ENCODE peak calls at places on chromosome 6, in seven cellular contexts. O, U, D, S, H, L and F are unnamed samples.

GRCh38 chr6:167013946-167014345 is 14.7 kb downstream of the CEP43 start:
- DNase-seq in O (no peak), U (no peak), D (no peak), S (no peak), H (no peak), L (no peak), F (no peak)

GRCh38 chr6:39088331-39088730 is 26.7 kb downstream of the SAYSD1 start:
- DNase-seq in O (no peak), U (peak; percentile 47), D (peak; percentile 85), S (no peak), H (no peak), L (no peak), F (peak; percentile 74)

GRCh38 chr6:31775184-31775583 is 1.9 kb downstream of the VWA7 start:
- DNase-seq in O (no peak), U (no peak), D (peak; percentile 45), S (no peak), H (no peak), L (no peak), F (no peak)

GRCh38 chr6:43645613-43645964 is 753 bp downstream of the RSPH9 start:
- DNase-seq in O (no peak), U (no peak), D (no peak), S (no peak), H (no peak), L (no peak), F (no peak)

GRCh38 chr6:108080010-108080780 is 5.7 kb upstream of the OSTM1 start:
- DNase-seq in O (no peak), U (no peak), D (no peak), S (no peak), H (no peak), L (no peak), F (no peak)

GRCh38 chr6:11460001-11460668 is 77.4 kb upstream of the TMEM170B start:
- DNase-seq in O (no peak), U (peak; percentile 66), D (no peak), S (no peak), H (no peak), L (no peak), F (no peak)

GRCh38 chr6:130065616-130066015 is 47.2 kb downstream of the L3MBTL3 start:
- DNase-seq in O (no peak), U (no peak), D (no peak), S (no peak), H (no peak), L (no peak), F (no peak)

GRCh38 chr6:113886512-113886911 is 29.4 kb downstream of the MARCKS start:
- DNase-seq in O (no peak), U (no peak), D (no peak), S (no peak), H (no peak), L (no peak), F (no peak)

GRCh38 chr6:157585274-157586087 is 204.5 kb downstream of the ZDHHC14 start:
- DNase-seq in O (no peak), U (no peak), D (no peak), S (no peak), H (no peak), L (no peak), F (no peak)

GRCh38 chr6:23656257-23656731 is 469.7 kb upstream of the NRSN1 start:
- DNase-seq in O (no peak), U (no peak), D (peak; percentile 36), S (no peak), H (no peak), L (no peak), F (no peak)

GRCh38 chr6:83884523-83884922 is 25.0 kb downstream of the CYB5R4 start:
- DNase-seq in O (no peak), U (peak; percentile 84), D (peak; percentile 44), S (no peak), H (peak; percentile 42), L (no peak), F (no peak)

GRCh38 chr6:7390218-7390878 is 740 bp downstream of the RIOK1 start:
- DNase-seq in O (no peak), U (peak; percentile 77), D (no peak), S (no peak), H (no peak), L (no peak), F (no peak)

GRCh38 chr6:157746897-157747296 is 76.1 kb upstream of the SNX9 start:
- DNase-seq in O (no peak), U (no peak), D (no peak), S (no peak), H (no peak), L (no peak), F (no peak)

GRCh38 chr6:55175078-55175777 is 913 bp downstream of the HCRTR2 start:
- DNase-seq in O (no peak), U (no peak), D (no peak), S (no peak), H (no peak), L (no peak), F (no peak)
- H3K4me3 ChIP-seq in O (no peak overlapping the region), U (no peak overlapping the region), D (peak overlapping the region; percentile 39), S (no peak overlapping the region), H (no peak overlapping the region), L (no peak overlapping the region), F (no peak overlapping the region)

DNA sequence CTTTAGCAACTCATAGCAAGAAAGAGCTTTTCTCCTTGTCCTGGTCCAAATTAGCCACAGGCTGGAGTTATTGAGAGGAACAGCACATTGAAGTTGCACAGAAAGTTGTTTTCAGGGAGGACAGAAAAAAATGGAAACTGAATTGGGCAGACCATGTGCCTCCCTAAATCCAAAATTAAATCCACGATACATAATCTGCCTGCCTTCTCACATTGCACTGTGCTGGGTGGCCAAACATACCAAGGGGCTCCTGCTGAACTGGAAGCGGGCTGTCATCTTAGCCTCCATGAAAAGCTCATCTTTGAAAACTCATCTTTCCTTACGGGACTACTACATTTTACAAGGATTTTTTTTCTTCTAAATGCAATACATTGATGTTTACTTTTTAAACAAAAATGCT is 59.9 kb downstream of the TNFAIP3 start:
- DNase-seq in O (no peak), U (no peak), D (no peak), S (no peak), H (no peak), L (no peak), F (no peak)
- H3K4me1 ChIP-seq in O (no peaks in the 10 kb centered on the region), U (peaks cover 5% of the 10 kb centered on the region), D (no peaks in the 10 kb centered on the region), S (peaks cover 55% of the 10 kb centered on the region), H (peaks cover 28% of the 10 kb centered on the region), L (peaks cover 30% of the 10 kb centered on the region), F (no peaks in the 10 kb centered on the region)

GRCh38 chr6:14274552-14275492 is 157.2 kb downstream of the CD83 start:
- DNase-seq in O (no peak), U (no peak), D (no peak), S (no peak), H (no peak), L (peak; percentile 55), F (no peak)
- H3K27ac ChIP-seq in O (no peak overlapping the region), U (no peak overlapping the region), D (no peak overlapping the region), S (peak overlapping the region; percentile 84), H (no peak overlapping the region), L (no peak overlapping the region), F (no peak overlapping the region)

DNA sequence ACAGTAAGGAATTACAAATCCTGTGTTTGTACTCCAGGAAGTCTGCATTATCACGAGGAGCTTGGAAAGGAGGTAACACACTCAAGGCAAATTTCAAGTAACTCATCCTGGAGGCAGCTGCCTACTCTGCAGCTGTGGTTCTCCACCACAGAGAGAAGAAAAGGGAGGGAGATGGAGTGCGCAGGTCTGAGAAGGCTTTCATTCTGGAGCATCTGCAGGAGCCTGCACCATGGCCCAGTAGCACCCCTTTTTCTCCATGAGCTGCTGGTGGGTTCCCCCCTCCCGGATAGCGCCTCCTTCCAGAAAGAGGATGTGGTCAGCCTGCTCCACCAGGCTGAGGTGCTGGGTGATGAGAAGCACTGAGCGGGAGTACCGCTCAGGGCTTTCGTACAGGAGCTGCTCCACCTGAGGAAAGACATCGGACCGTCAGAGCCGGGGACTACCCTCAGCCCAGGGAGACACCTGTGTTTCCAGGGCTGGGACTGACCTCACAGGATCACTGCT is 1.6 kb upstream of the PSMB8 start:
- DNase-seq in O (no peak), U (peak; percentile 83), D (no peak), S (peak; percentile 87), H (no peak), L (no peak), F (no peak)
- H3K4me3 ChIP-seq in O (no peak overlapping the region), U (peak overlapping the region; percentile 75), D (no peak overlapping the region), S (peak overlapping the region; percentile 92), H (no peak overlapping the region), L (peak overlapping the region; percentile 92), F (no peak overlapping the region)

GRCh38 chr6:90179190-90180169 is 117.2 kb downstream of the BACH2 start:
- DNase-seq in O (no peak), U (peak; percentile 71), D (no peak), S (no peak), H (no peak), L (no peak), F (no peak)
- H3K4me1 ChIP-seq in O (no peaks in the 10 kb centered on the region), U (peaks cover 31% of the 10 kb centered on the region), D (peaks cover 40% of the 10 kb centered on the region), S (peaks cover 78% of the 10 kb centered on the region), H (peaks cover 9% of the 10 kb centered on the region), L (peaks cover 39% of the 10 kb centered on the region), F (peaks cover 9% of the 10 kb centered on the region)

GRCh38 chr6:80548496-80548895 is 442.0 kb downstream of the BCKDHB start:
- DNase-seq in O (no peak), U (no peak), D (no peak), S (no peak), H (no peak), L (no peak), F (no peak)

GRCh38 chr6:80547827-80548226 is 441.4 kb downstream of the BCKDHB start:
- DNase-seq in O (no peak), U (no peak), D (no peak), S (no peak), H (no peak), L (no peak), F (no peak)

GRCh38 chr6:80553071-80553740 is 446.7 kb downstream of the BCKDHB start:
- DNase-seq in O (no peak), U (no peak), D (no peak), S (no peak), H (no peak), L (no peak), F (no peak)

GRCh38 chr6:80550748-80551147 is 444.3 kb downstream of the BCKDHB start:
- DNase-seq in O (no peak), U (no peak), D (no peak), S (no peak), H (no peak), L (no peak), F (no peak)

GRCh38 chr6:80550271-80550670 is 443.8 kb downstream of the BCKDHB start:
- DNase-seq in O (no peak), U (no peak), D (no peak), S (no peak), H (no peak), L (no peak), F (no peak)
- H3K27ac ChIP-seq in O (no peak overlapping the region), U (no peak overlapping the region), D (no peak overlapping the region), S (no peak overlapping the region), H (no peak overlapping the region), L (no peak overlapping the region), F (no peak overlapping the region)

DNA sequence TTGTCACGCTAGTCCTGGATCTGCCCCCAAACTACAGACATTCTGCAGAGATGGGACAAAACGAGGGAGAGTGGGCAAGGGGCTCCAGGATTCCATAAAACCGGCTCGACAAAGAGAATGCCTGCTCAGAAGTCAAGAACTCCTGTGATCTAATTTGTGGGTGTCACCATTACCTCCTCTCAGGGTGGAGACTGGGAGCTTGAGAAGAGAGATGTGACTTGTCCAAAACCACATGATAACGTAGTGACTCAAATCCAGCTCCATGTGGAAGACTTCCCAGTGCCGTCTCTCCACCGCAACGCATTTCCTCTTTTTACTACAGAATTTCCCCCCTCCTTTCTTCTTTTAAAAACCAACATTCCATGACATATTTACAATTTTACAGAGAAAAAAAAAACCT is 44.3 kb downstream of the TRERF1 start:
- DNase-seq in O (no peak), U (no peak), D (no peak), S (no peak), H (no peak), L (no peak), F (no peak)
- H3K4me3 ChIP-seq in O (no peak overlapping the region), U (no peak overlapping the region), D (no peak overlapping the region), S (no peak overlapping the region), H (peak overlapping the region; percentile 38), L (no peak overlapping the region), F (no peak overlapping the region)